ENCODE peak calls at places on chromosomes 16 and 17, in four cellular contexts. V, M, C and R are unnamed samples.

GRCh38 chr17:32746698-32747097 is 130.2 kb downstream of the MYO1D start:
- DNase-seq in V (no peak), M (no peak), C (no peak), R (no peak)

GRCh38 chr17:65305116-65305515 is 167.9 kb downstream of the RGS9 start:
- DNase-seq in V (no peak), M (no peak), C (no peak), R (no peak)

GRCh38 chr17:40809721-40810421 is 10.1 kb upstream of the KRT28 start:
- DNase-seq in V (no peak), M (no peak), C (no peak), R (peak; percentile 28)

GRCh38 chr17:14052886-14053615 is 16.3 kb upstream of the COX10 start:
- DNase-seq in V (no peak), M (no peak), C (no peak), R (no peak)

GRCh38 chr16:8808613-8809353 is 11.1 kb downstream of the PMM2 start:
- DNase-seq in V (no peak), M (no peak), C (no peak), R (no peak)

GRCh38 chr16:15403392-15403995 is 7.9 kb downstream of the MPV17L start:
- DNase-seq in V (no peak), M (no peak), C (no peak), R (no peak)

GRCh38 chr16:85459529-85460251 is 153.4 kb upstream of the GSE1 start:
- DNase-seq in V (no peak), M (no peak), C (no peak), R (no peak)

GRCh38 chr17:58382108-58382884 is 30.3 kb upstream of the SUPT4H1 start:
- DNase-seq in V (no peak), M (no peak), C (no peak), R (no peak)

GRCh38 chr17:60305141-60305540 is 86.8 kb downstream of the USP32 start:
- DNase-seq in V (no peak), M (no peak), C (peak; percentile 17), R (peak; percentile 11)

GRCh38 chr16:55012793-55013192 is 82.1 kb downstream of the IRX5 start:
- DNase-seq in V (no peak), M (no peak), C (no peak), R (no peak)

GRCh38 chr16:87762071-87762571 is 3.7 kb downstream of the KLHDC4 start:
- DNase-seq in V (no peak), M (no peak), C (no peak), R (no peak)

GRCh38 chr17:55763856-55764255 is 13.0 kb downstream of the PCTP start:
- DNase-seq in V (no peak), M (no peak), C (no peak), R (no peak)

GRCh38 chr17:4939804-4940624 is at the start of the genes RNF167 and SLC25A11:
- DNase-seq in V (peak; percentile 98), M (peak; percentile 94), C (peak; percentile 100), R (peak; percentile 100)

GRCh38 chr17:66540131-66540781 is 237.8 kb downstream of the PRKCA start:
- DNase-seq in V (no peak), M (no peak), C (no peak), R (peak; percentile 50)

GRCh38 chr17:45782889-45783592 is 1.1 kb upstream of the CRHR1 start:
- DNase-seq in V (peak; percentile 52), M (no peak), C (peak; percentile 58), R (peak; percentile 34)

GRCh38 chr16:69036399-69037091 is 68.9 kb upstream of the HAS3 start:
- DNase-seq in V (no peak), M (no peak), C (no peak), R (no peak)

GRCh38 chr17:34980681-34981537 is 597 bp downstream of the LIG3 start:
- DNase-seq in V (peak; percentile 84), M (peak; percentile 91), C (peak; percentile 93), R (no peak)

GRCh38 chr17:71809537-71809936 is 311.3 kb upstream of the SOX9 start:
- DNase-seq in V (no peak), M (no peak), C (no peak), R (no peak)

GRCh38 chr16:1771072-1771863 is at the start of gene NME3:
- DNase-seq in V (peak; percentile 59), M (peak; percentile 69), C (peak; percentile 76), R (no peak)

GRCh38 chr16:22073350-22073749 is 19.0 kb upstream of the VWA3A start:
- DNase-seq in V (no peak), M (no peak), C (no peak), R (no peak)

GRCh38 chr17:37698132-37698615 is 46.7 kb downstream of the HNF1B start:
- DNase-seq in V (peak; percentile 69), M (no peak), C (peak; percentile 40), R (no peak)

GRCh38 chr17:74959826-74960738 is 12.5 kb downstream of the HID1 start:
- DNase-seq in V (no peak), M (no peak), C (peak; percentile 59), R (no peak)

GRCh38 chr17:8041980-8042379 is 3.1 kb downstream of the ALOX15B start:
- DNase-seq in V (no peak), M (no peak), C (no peak), R (no peak)

GRCh38 chr16:64440421-64440831 is 681.4 kb downstream of the CDH11 start:
- DNase-seq in V (no peak), M (no peak), C (peak; percentile 32), R (peak; percentile 64)

GRCh38 chr16:2026461-2027023 is at the start of gene NHERF2:
- DNase-seq in V (no peak), M (no peak), C (no peak), R (no peak)

GRCh38 chr17:57284984-57285646 is 28.8 kb downstream of the MSI2 start:
- DNase-seq in V (no peak), M (no peak), C (no peak), R (no peak)

GRCh38 chr17:80045703-80046102 is 9.3 kb downstream of the CCDC40 start:
- DNase-seq in V (no peak), M (no peak), C (no peak), R (no peak)

GRCh38 chr17:15083225-15083624 is 181.9 kb downstream of the PMP22 start:
- DNase-seq in V (no peak), M (no peak), C (no peak), R (no peak)

GRCh38 chr16:70588565-70588964 is 57.8 kb upstream of the IL34 start:
- DNase-seq in V (no peak), M (no peak), C (no peak), R (peak; percentile 92)

GRCh38 chr16:3195975-3196374 is 8.0 kb downstream of the OR1F1 start:
- DNase-seq in V (no peak), M (no peak), C (peak; percentile 68), R (no peak)

GRCh38 chr17:22171631-22172030 is 479.3 kb downstream of the KCNJ18 start:
- DNase-seq in V (no peak), M (no peak), C (no peak), R (no peak)

GRCh38 chr16:49663081-49664057 is 192.5 kb downstream of the ZNF423 start:
- DNase-seq in V (no peak), M (no peak), C (no peak), R (peak; percentile 14)